ENCODE peak calls at places on chromosomes 12 and 14, in five cellular contexts. One of them, this sample, is unnamed.

GRCh38 chr12:89542912-89543592 is 17.2 kb upstream of the POC1B start:
- DNase-seq in PC-3: peak
- DNase-seq in NCI-H2029 treated with DMSO at 0.1 percent for 48 hours: peak
- DNase-seq in cerebellar cortex: peak
- DNase-seq in H54: peak
- DNase-seq in this sample: peak

GRCh38 chr12:52615208-52615868 is 3.0 kb downstream of the KRT73 start:
- DNase-seq in NCI-H2029 treated with DMSO at 0.1 percent for 48 hours: no peak
- DNase-seq in PC-3: no peak
- DNase-seq in cerebellar cortex: no peak
- DNase-seq in H54: no peak
- DNase-seq in this sample: no peak

GRCh38 chr12:60266381-60266852 is 670.6 kb downstream of the SLC16A7 start:
- DNase-seq in cerebellar cortex: no peak
- DNase-seq in H54: peak
- DNase-seq in NCI-H2029 treated with DMSO at 0.1 percent for 48 hours: no peak
- DNase-seq in PC-3: peak
- DNase-seq in this sample: peak

GRCh38 chr14:29558516-29558915 is 369.1 kb downstream of the PRKD1 start:
- DNase-seq in PC-3: no peak
- DNase-seq in cerebellar cortex: no peak
- DNase-seq in NCI-H2029 treated with DMSO at 0.1 percent for 48 hours: no peak
- DNase-seq in H54: no peak
- DNase-seq in this sample: no peak

GRCh38 chr12:47904647-47905312 is at the start of gene VDR:
- DNase-seq in NCI-H2029 treated with DMSO at 0.1 percent for 48 hours: peak
- DNase-seq in cerebellar cortex: peak
- DNase-seq in PC-3: peak
- DNase-seq in H54: peak
- DNase-seq in this sample: peak

GRCh38 chr14:34750670-34751069 is 36.3 kb upstream of the CFL2 start:
- DNase-seq in PC-3: no peak
- DNase-seq in NCI-H2029 treated with DMSO at 0.1 percent for 48 hours: no peak
- DNase-seq in H54: peak
- DNase-seq in cerebellar cortex: no peak
- DNase-seq in this sample: no peak

GRCh38 chr14:102805454-102805891 is 28.2 kb downstream of the TRAF3 start:
- DNase-seq in NCI-H2029 treated with DMSO at 0.1 percent for 48 hours: no peak
- DNase-seq in cerebellar cortex: no peak
- DNase-seq in PC-3: peak
- DNase-seq in H54: peak
- DNase-seq in this sample: no peak

GRCh38 chr12:89319111-89319510 is 33.2 kb downstream of the DUSP6 start:
- DNase-seq in PC-3: no peak
- DNase-seq in H54: no peak
- DNase-seq in cerebellar cortex: no peak
- DNase-seq in NCI-H2029 treated with DMSO at 0.1 percent for 48 hours: no peak
- DNase-seq in this sample: no peak

GRCh38 chr14:79809849-79810612 is 401.3 kb downstream of the DIO2 start:
- DNase-seq in cerebellar cortex: peak
- DNase-seq in NCI-H2029 treated with DMSO at 0.1 percent for 48 hours: no peak
- DNase-seq in H54: no peak
- DNase-seq in PC-3: peak
- DNase-seq in this sample: peak

GRCh38 chr12:57244306-57244696 is 6.7 kb downstream of the STAC3 start:
- DNase-seq in PC-3: no peak
- DNase-seq in H54: no peak
- DNase-seq in cerebellar cortex: no peak
- DNase-seq in NCI-H2029 treated with DMSO at 0.1 percent for 48 hours: no peak
- DNase-seq in this sample: no peak

GRCh38 chr12:92927055-92927435 is 2.0 kb downstream of the EEA1 start:
- DNase-seq in PC-3: peak
- DNase-seq in H54: no peak
- DNase-seq in NCI-H2029 treated with DMSO at 0.1 percent for 48 hours: no peak
- DNase-seq in cerebellar cortex: peak
- DNase-seq in this sample: peak

GRCh38 chr12:69383074-69383473 is 23.5 kb downstream of the YEATS4 start:
- DNase-seq in cerebellar cortex: no peak
- DNase-seq in PC-3: no peak
- DNase-seq in NCI-H2029 treated with DMSO at 0.1 percent for 48 hours: no peak
- DNase-seq in H54: no peak
- DNase-seq in this sample: no peak

GRCh38 chr14:92549096-92549852 is 35.7 kb downstream of the RIN3 start:
- DNase-seq in H54: no peak
- DNase-seq in PC-3: no peak
- DNase-seq in cerebellar cortex: no peak
- DNase-seq in NCI-H2029 treated with DMSO at 0.1 percent for 48 hours: no peak
- DNase-seq in this sample: no peak

GRCh38 chr12:132866251-132866828 is 21.1 kb downstream of the CHFR start:
- DNase-seq in H54: no peak
- DNase-seq in cerebellar cortex: no peak
- DNase-seq in NCI-H2029 treated with DMSO at 0.1 percent for 48 hours: no peak
- DNase-seq in PC-3: peak
- DNase-seq in this sample: peak

GRCh38 chr14:88516742-88517418 is 37.9 kb downstream of the PTPN21 start:
- DNase-seq in H54: no peak
- DNase-seq in NCI-H2029 treated with DMSO at 0.1 percent for 48 hours: no peak
- DNase-seq in cerebellar cortex: no peak
- DNase-seq in PC-3: no peak
- DNase-seq in this sample: no peak

GRCh38 chr14:72675126-72675525 is 218.8 kb downstream of the DPF3 start:
- DNase-seq in PC-3: no peak
- DNase-seq in cerebellar cortex: no peak
- DNase-seq in H54: no peak
- DNase-seq in NCI-H2029 treated with DMSO at 0.1 percent for 48 hours: no peak
- DNase-seq in this sample: no peak

GRCh38 chr14:105878125-105878524 is 351.7 kb downstream of the TMEM121 start:
- DNase-seq in H54: no peak
- DNase-seq in NCI-H2029 treated with DMSO at 0.1 percent for 48 hours: no peak
- DNase-seq in PC-3: no peak
- DNase-seq in cerebellar cortex: no peak
- DNase-seq in this sample: no peak

GRCh38 chr12:74537126-74537706 is 419 bp upstream of the ATXN7L3B start:
- DNase-seq in cerebellar cortex: peak
- DNase-seq in NCI-H2029 treated with DMSO at 0.1 percent for 48 hours: peak
- DNase-seq in PC-3: peak
- DNase-seq in H54: peak
- DNase-seq in this sample: peak

GRCh38 chr12:109444263-109444662 is 32.8 kb downstream of the KCTD10 start:
- DNase-seq in NCI-H2029 treated with DMSO at 0.1 percent for 48 hours: no peak
- DNase-seq in PC-3: no peak
- DNase-seq in H54: no peak
- DNase-seq in cerebellar cortex: no peak
- DNase-seq in this sample: no peak

GRCh38 chr12:131564843-131565242 is 146.0 kb upstream of the SFSWAP start:
- DNase-seq in PC-3: no peak
- DNase-seq in cerebellar cortex: no peak
- DNase-seq in H54: no peak
- DNase-seq in NCI-H2029 treated with DMSO at 0.1 percent for 48 hours: no peak
- DNase-seq in this sample: no peak

GRCh38 chr14:96698846-96699543 is 98.2 kb upstream of the VRK1 start:
- DNase-seq in H54: no peak
- DNase-seq in PC-3: no peak
- DNase-seq in cerebellar cortex: no peak
- DNase-seq in NCI-H2029 treated with DMSO at 0.1 percent for 48 hours: no peak
- DNase-seq in this sample: no peak

GRCh38 chr12:50282581-50283229 is 615 bp downstream of the LIMA1 start:
- DNase-seq in H54: peak
- DNase-seq in NCI-H2029 treated with DMSO at 0.1 percent for 48 hours: no peak
- DNase-seq in cerebellar cortex: peak
- DNase-seq in PC-3: peak
- DNase-seq in this sample: no peak

GRCh38 chr12:13702401-13702800 is 279.0 kb downstream of the GRIN2B start:
- DNase-seq in PC-3: no peak
- DNase-seq in cerebellar cortex: no peak
- DNase-seq in H54: no peak
- DNase-seq in NCI-H2029 treated with DMSO at 0.1 percent for 48 hours: no peak
- DNase-seq in this sample: no peak

GRCh38 chr12:2692156-2692555 is 102.6 kb upstream of the FKBP4 start:
- DNase-seq in NCI-H2029 treated with DMSO at 0.1 percent for 48 hours: no peak
- DNase-seq in PC-3: no peak
- DNase-seq in cerebellar cortex: no peak
- DNase-seq in H54: no peak
- DNase-seq in this sample: no peak

GRCh38 chr12:123519151-123520001 is 14.1 kb downstream of the RILPL1 start:
- DNase-seq in NCI-H2029 treated with DMSO at 0.1 percent for 48 hours: no peak
- DNase-seq in cerebellar cortex: peak
- DNase-seq in PC-3: no peak
- DNase-seq in H54: peak
- DNase-seq in this sample: peak

GRCh38 chr14:81234268-81234667 is 13.5 kb upstream of the GTF2A1 start:
- DNase-seq in H54: no peak
- DNase-seq in NCI-H2029 treated with DMSO at 0.1 percent for 48 hours: no peak
- DNase-seq in PC-3: peak
- DNase-seq in cerebellar cortex: no peak
- DNase-seq in this sample: no peak

GRCh38 chr12:49121047-49121696 is 10.0 kb downstream of the TUBA1B start:
- DNase-seq in NCI-H2029 treated with DMSO at 0.1 percent for 48 hours: no peak
- DNase-seq in H54: no peak
- DNase-seq in PC-3: peak
- DNase-seq in cerebellar cortex: peak
- DNase-seq in this sample: peak